ENCODE peak calls at places on chromosomes 11 and 22, in seven cellular contexts. J is K562, Z is HepG2, W is A549, R is HCT116, X is GM12878, D is H1. E is an unnamed sample.

GRCh38 chr11:65786786-65787636 is at the start of gene OVOL1:
- DNase-seq in J (no peak), Z (no peak), W (no peak), R (peak), X (no peak), D (no peak), E (no peak)

GRCh38 chr11:73029408-73029807 is 112.7 kb downstream of the FCHSD2 start:
- DNase-seq in J (no peak), Z (no peak), W (no peak), R (no peak), X (no peak), D (no peak), E (no peak)

GRCh38 chr11:15926071-15926470 is 430.3 kb downstream of the SOX6 start:
- DNase-seq in J (no peak), Z (no peak), W (no peak), R (no peak), X (no peak), D (no peak), E (no peak)

GRCh38 chr11:36566407-36567053 is 1.3 kb upstream of the RAG1 start:
- DNase-seq in J (no peak), Z (no peak), W (no peak), R (no peak), X (no peak), D (no peak), E (peak)

GRCh38 chr11:58742981-58743880 is 11.5 kb upstream of the GLYAT start:
- DNase-seq in J (peak), Z (no peak), W (peak), R (no peak), X (no peak), D (no peak), E (peak)

GRCh38 chr22:19149047-19149883 is 827 bp downstream of the GSC2 start:
- DNase-seq in J (no peak), Z (no peak), W (no peak), R (no peak), X (no peak), D (no peak), E (no peak)

GRCh38 chr22:29030016-29030617 is 31.5 kb downstream of the C22orf31 start:
- DNase-seq in J (peak), Z (peak), W (no peak), R (peak), X (no peak), D (no peak), E (no peak)

GRCh38 chr11:800473-800872 is 2.4 kb upstream of the SLC25A22 start:
- DNase-seq in J (no peak), Z (no peak), W (no peak), R (no peak), X (no peak), D (no peak), E (no peak)

GRCh38 chr11:111983187-111983986 is 41.8 kb upstream of the DLAT start:
- DNase-seq in J (peak), Z (peak), W (peak), R (no peak), X (no peak), D (peak), E (no peak)

GRCh38 chr22:20807315-20807752 is 33.4 kb downstream of the SERPIND1 start:
- DNase-seq in J (peak), Z (no peak), W (peak), R (peak), X (no peak), D (no peak), E (peak)

GRCh38 chr11:456533-456932 is 6.5 kb downstream of the PTDSS2 start:
- DNase-seq in J (no peak), Z (no peak), W (no peak), R (no peak), X (no peak), D (no peak), E (no peak)

GRCh38 chr22:42338502-42338901 is 68.0 kb upstream of the TCF20 start:
- DNase-seq in J (no peak), Z (no peak), W (no peak), R (no peak), X (no peak), D (no peak), E (no peak)

GRCh38 chr22:49577168-49578060 is 250.3 kb downstream of the BRD1 start:
- DNase-seq in J (no peak), Z (no peak), W (no peak), R (no peak), X (no peak), D (no peak), E (no peak)

GRCh38 chr11:32829157-32829679 is 509 bp upstream of the PRRG4 start:
- DNase-seq in J (no peak), Z (no peak), W (no peak), R (no peak), X (no peak), D (no peak), E (no peak)

GRCh38 chr11:82733444-82734119 is at the start of gene FAM181B:
- DNase-seq in J (peak), Z (no peak), W (peak), R (no peak), X (no peak), D (peak), E (peak)

GRCh38 chr22:37425800-37426531 is 1.3 kb downstream of the ELFN2 start:
- DNase-seq in J (no peak), Z (no peak), W (peak), R (no peak), X (no peak), D (no peak), E (peak)

GRCh38 chr22:20956258-20957117 is 10.6 kb upstream of the AIFM3 start:
- DNase-seq in J (no peak), Z (peak), W (peak), R (peak), X (no peak), D (no peak), E (no peak)

GRCh38 chr22:18110944-18111758 is 542 bp downstream of the TUBA8 start:
- DNase-seq in J (no peak), Z (no peak), W (no peak), R (no peak), X (no peak), D (no peak), E (peak)

DNA sequence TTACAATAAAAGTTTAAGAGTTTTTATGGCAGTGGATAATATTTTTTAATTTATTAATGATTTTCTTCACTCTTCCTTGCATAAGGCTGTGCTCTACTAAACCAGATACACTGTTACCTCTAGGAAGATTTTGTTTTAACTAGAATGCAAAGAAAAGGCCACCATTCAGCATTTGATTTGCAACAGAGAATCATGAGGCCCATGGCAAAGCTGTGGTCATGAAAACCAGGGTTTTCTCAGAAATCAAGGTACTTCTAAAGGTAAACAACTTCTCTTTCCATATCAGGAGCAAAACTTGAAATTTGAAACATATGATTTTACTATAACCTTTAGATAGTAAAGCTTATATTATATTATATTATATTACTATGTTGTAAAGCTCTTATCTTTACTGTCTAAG is 94.4 kb downstream of the FAM76B start:
- DNase-seq in J (no peak), Z (no peak), W (no peak), R (no peak), X (no peak), D (no peak), E (no peak)
- H3K4me3 ChIP-seq in J (no peak), Z (no peak), W (no peak), R (no peak), X (no peak), D (no peak), E (no peak)

GRCh38 chr11:61150656-61151544 is 10.3 kb downstream of the VPS37C start:
- DNase-seq in J (no peak), Z (no peak), W (no peak), R (no peak), X (no peak), D (no peak), E (no peak)

GRCh38 chr11:61151545-61152252 is 9.5 kb downstream of the VPS37C start:
- DNase-seq in J (peak), Z (no peak), W (no peak), R (no peak), X (no peak), D (no peak), E (no peak)

GRCh38 chr11:61147271-61147670 is 14.0 kb downstream of the VPS37C start:
- DNase-seq in J (no peak), Z (no peak), W (no peak), R (no peak), X (no peak), D (no peak), E (no peak)

GRCh38 chr11:61148016-61148640 is 13.1 kb downstream of the VPS37C start:
- DNase-seq in J (no peak), Z (no peak), W (no peak), R (no peak), X (no peak), D (no peak), E (no peak)

GRCh38 chr11:61149624-61150615 is 11.3 kb downstream of the VPS37C start:
- DNase-seq in J (peak), Z (peak), W (no peak), R (no peak), X (no peak), D (no peak), E (no peak)
- TF ChIP-seq MAX in J (peak), Z (peak), W (no peak), R (no peak), X (no peak), D (no peak), E (no peak)

DNA sequence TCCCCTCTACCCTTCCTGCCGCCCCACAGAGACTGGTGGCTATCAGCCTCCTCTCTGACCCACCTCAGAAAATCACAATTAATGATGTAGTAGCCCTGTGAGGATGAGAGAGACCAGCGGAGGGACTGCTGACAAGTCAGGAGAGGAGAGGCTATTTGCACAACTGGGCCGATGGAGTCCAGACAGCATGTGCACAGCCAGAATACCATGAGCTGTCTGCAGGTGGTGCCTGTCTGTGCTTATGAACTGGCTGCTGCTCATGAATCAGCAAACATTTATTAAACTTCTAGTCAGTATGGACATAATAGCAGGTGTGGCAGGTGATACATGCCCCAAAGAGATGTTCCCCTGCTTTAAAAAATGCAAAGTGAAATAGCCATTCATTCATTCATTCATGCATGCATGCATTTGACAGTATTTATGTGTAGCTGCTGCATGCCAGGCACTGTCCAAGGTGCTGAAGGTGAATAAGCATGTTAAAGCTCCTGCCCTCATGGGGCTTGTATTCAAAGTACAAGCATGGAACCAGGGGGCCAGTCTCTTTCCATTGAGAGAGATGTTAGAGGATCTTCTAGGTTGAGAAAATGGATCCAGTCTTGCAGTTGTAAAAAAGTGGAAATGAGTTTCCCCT is 141.3 kb downstream of the GRIK4 start:
- DNase-seq in J (peak), Z (no peak), W (peak), R (no peak), X (no peak), D (no peak), E (peak)
- TF ChIP-seq CTCF in J (no peak), Z (no peak), W (no peak), R (no peak), X (no peak), D (no peak), E (no peak)

DNA sequence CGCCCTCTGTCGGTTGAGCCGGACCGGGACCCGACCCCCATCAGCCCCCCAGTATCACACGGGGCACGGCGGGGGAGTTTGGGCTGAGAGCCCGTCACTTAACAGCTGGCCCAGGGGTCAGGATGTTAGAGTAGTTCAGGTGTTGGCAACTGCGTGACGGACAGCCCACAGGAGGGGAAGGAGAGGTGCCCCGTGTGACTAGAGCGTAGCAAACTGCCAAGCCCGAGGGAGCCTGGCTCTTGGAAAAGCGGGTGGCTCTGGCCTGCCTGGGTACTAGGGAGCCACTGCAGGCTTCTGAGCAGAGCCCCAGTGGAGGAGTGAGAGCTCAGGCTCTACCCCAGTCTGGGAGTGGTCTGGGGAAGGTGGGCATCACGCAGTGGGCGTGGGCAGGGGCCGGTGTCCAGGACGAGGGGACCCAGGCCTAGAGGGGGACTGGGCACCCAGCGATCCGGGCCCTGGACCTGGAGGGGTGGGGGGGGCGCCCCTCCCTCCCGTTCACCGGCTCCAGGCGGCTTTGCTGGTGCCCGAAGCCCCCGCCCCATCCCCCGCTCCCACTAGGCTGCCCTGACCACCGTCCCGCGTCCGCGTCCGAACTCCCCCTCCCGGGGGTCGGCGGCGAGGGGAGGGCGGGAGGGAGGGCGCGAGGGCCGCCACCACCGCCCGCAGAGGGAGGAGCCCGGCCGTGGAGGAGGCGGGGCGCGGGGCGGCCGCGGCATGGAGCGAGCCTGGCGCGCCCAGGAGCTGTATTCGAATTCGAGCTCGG is 24.4 kb downstream of the SHANK3 start:
- DNase-seq in J (peak), Z (no peak), W (no peak), R (no peak), X (no peak), D (no peak), E (no peak)
- H3K4me3 ChIP-seq in J (no peak), Z (peak), W (peak), R (peak), X (no peak), D (peak), E (no peak)

DNA sequence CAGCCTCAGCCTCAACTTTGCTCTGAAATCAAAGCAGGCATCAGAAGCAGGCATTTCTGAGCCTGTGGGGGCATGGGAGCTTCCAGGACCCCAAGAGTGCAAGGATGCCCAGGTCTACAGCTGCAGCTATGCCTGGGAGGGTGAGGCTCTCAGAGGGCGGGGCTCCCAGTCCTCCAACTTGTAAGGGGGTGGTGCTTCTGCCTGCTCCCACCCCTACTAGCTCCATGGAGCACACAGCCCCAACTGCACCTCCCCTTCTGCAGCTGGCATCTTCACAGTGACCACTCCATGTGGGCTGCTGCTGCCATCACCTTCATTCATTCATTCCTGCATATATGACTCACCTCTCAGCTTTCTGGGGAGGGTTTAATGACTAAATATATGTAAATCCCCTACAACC is 43.9 kb downstream of the CHST1 start:
- DNase-seq in J (no peak), Z (no peak), W (no peak), R (no peak), X (no peak), D (no peak), E (no peak)
- TF ChIP-seq MAX in J (no peak), Z (no peak), W (no peak), R (no peak), X (no peak), D (no peak), E (no peak)